ENCODE peak calls at places on chromosome 3, in six cellular contexts. E, U, B, P, D and K are unnamed samples.

GRCh38 chr3:72997421-72997961 is 880 bp downstream of the PPP4R2 start:
- DNase-seq in D (peak), E (peak), B (peak), P (peak), U (peak), K (peak)

GRCh38 chr3:51668756-51669155 is 2.3 kb upstream of the TEX264 start:
- DNase-seq in B (no peak), D (no peak), E (no peak), U (no peak), P (no peak), K (no peak)

GRCh38 chr3:13200951-13201350 is 127.7 kb upstream of the IQSEC1 start:
- DNase-seq in P (no peak), U (peak), D (no peak), E (no peak), B (no peak), K (no peak)

GRCh38 chr3:94137377-94137776 is 74.5 kb downstream of the NSUN3 start:
- DNase-seq in E (peak), U (no peak), D (no peak), P (no peak), B (no peak), K (no peak)

GRCh38 chr3:49005998-49006397 is 1.2 kb upstream of the WDR6 start:
- DNase-seq in D (no peak), U (no peak), B (no peak), P (no peak), E (no peak), K (no peak)

GRCh38 chr3:185852562-185853135 is 27.8 kb upstream of the IGF2BP2 start:
- DNase-seq in D (no peak), E (no peak), U (no peak), P (peak), B (no peak), K (no peak)

GRCh38 chr3:137105277-137105977 is 147.6 kb downstream of the IL20RB start:
- DNase-seq in B (peak), P (peak), D (peak), E (peak), U (peak), K (no peak)

GRCh38 chr3:178707632-178708031 is 171.4 kb downstream of the KCNMB2 start:
- DNase-seq in D (no peak), B (no peak), P (no peak), E (no peak), U (no peak), K (no peak)

GRCh38 chr3:130354430-130354829 is 9.0 kb downstream of the COL6A5 start:
- DNase-seq in U (no peak), B (no peak), P (no peak), E (no peak), D (no peak), K (no peak)

GRCh38 chr3:137612293-137612692 is 151.8 kb upstream of the SOX14 start:
- DNase-seq in B (no peak), D (no peak), E (no peak), P (no peak), U (peak), K (no peak)

GRCh38 chr3:159252274-159252673 is 450.4 kb downstream of the MFSD1 start:
- DNase-seq in U (no peak), P (peak), E (no peak), D (no peak), B (no peak), K (no peak)

GRCh38 chr3:11558002-11558401 is 85.7 kb downstream of the VGLL4 start:
- DNase-seq in P (peak), B (no peak), U (no peak), E (peak), D (no peak), K (no peak)

GRCh38 chr3:162721736-162722135 is 1225.1 kb downstream of the OTOL1 start:
- DNase-seq in B (no peak), D (no peak), U (no peak), P (peak), E (no peak), K (no peak)

GRCh38 chr3:138081371-138082084 is 33.9 kb downstream of the DZIP1L start:
- DNase-seq in U (no peak), E (peak), B (no peak), P (peak), D (no peak), K (no peak)

GRCh38 chr3:170622369-170623159 is 36.7 kb upstream of the SLC7A14 start:
- DNase-seq in E (peak), U (no peak), D (no peak), B (no peak), P (peak), K (peak)

GRCh38 chr3:66412176-66412887 is 88.5 kb downstream of the LRIG1 start:
- DNase-seq in E (no peak), B (no peak), P (no peak), D (no peak), U (no peak), K (no peak)

GRCh38 chr3:53155763-53156162 is 5.2 kb upstream of the PRKCD start:
- DNase-seq in E (no peak), U (no peak), P (no peak), D (no peak), B (no peak), K (peak)

GRCh38 chr3:147962408-147963164 is 553.4 kb downstream of the ZIC1 start:
- DNase-seq in D (no peak), P (no peak), U (no peak), E (no peak), B (no peak), K (no peak)

GRCh38 chr3:57694146-57694545 is 1.3 kb upstream of the DENND6A start:
- DNase-seq in B (no peak), U (no peak), E (no peak), P (no peak), D (no peak), K (no peak)

GRCh38 chr3:25472747-25473146 is 44.7 kb downstream of the RARB start:
- DNase-seq in E (no peak), D (no peak), U (no peak), P (no peak), B (no peak), K (no peak)

GRCh38 chr3:25469609-25470008 is 41.5 kb downstream of the RARB start:
- DNase-seq in U (no peak), B (no peak), P (no peak), E (no peak), D (no peak), K (no peak)

GRCh38 chr3:25473246-25473645 is 45.2 kb downstream of the RARB start:
- DNase-seq in U (no peak), D (no peak), P (no peak), B (no peak), E (no peak), K (no peak)

GRCh38 chr3:25472153-25472552 is 44.1 kb downstream of the RARB start:
- DNase-seq in E (no peak), D (no peak), U (no peak), P (no peak), B (no peak), K (no peak)

GRCh38 chr3:25471081-25471768 is 43.2 kb downstream of the RARB start:
- DNase-seq in U (no peak), D (no peak), B (no peak), E (no peak), P (peak), K (no peak)
- H3K4me3 ChIP-seq in U (no peak), D (no peak), B (no peak), E (peak), P (no peak), K (no peak)

GRCh38 chr3:64443553-64444331 is 218.5 kb upstream of the PRICKLE2 start:
- DNase-seq in B (no peak), U (no peak), P (peak), E (peak), D (no peak), K (peak)
- H3K4me3 ChIP-seq in B (no peak), U (no peak), P (no peak), E (peak), D (no peak), K (no peak)

GRCh38 chr3:107193114-107193513 is 184.1 kb upstream of the CCDC54 start:
- DNase-seq in P (no peak), U (no peak), B (no peak), E (no peak), D (no peak), K (no peak)
- H3K4me3 ChIP-seq in P (no peak), U (no peak), B (no peak), E (no peak), D (no peak), K (no peak)

DNA sequence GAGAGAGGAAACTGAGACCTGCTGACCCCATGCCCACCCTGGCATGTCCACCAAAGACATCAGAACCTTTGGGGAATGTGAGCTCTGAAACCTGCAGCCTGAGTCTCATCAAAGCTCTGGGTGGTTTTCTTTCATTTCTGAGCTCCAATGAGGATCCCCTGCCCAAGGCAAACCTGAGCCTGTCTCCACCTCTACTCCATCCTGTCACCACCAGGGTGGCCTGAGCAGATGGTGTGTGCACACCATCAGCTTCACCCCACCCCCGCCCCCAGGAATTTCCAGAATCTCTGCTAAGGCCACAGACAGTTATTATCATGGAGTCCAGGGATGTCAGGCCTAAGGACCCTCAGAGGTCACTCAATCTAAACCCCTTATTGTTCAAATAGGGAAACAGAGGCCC is 1.3 kb downstream of the XIRP1 start:
- DNase-seq in B (no peak), E (no peak), P (no peak), U (no peak), D (no peak), K (no peak)
- H3K4me3 ChIP-seq in B (no peak), E (no peak), P (no peak), U (no peak), D (no peak), K (no peak)

GRCh38 chr3:127732879-127733350 is 60.2 kb downstream of the ABTB1 start:
- DNase-seq in D (no peak), P (no peak), B (no peak), U (no peak), E (no peak), K (no peak)

GRCh38 chr3:127734754-127735473 is 62.2 kb downstream of the ABTB1 start:
- DNase-seq in B (no peak), P (peak), D (no peak), E (peak), U (no peak), K (no peak)

GRCh38 chr3:127732303-127732702 is 59.6 kb downstream of the ABTB1 start:
- DNase-seq in D (no peak), B (no peak), U (no peak), E (no peak), P (no peak), K (no peak)

GRCh38 chr3:127734181-127734720 is 61.5 kb downstream of the ABTB1 start:
- DNase-seq in D (no peak), E (no peak), U (no peak), B (no peak), P (no peak), K (no peak)

DNA sequence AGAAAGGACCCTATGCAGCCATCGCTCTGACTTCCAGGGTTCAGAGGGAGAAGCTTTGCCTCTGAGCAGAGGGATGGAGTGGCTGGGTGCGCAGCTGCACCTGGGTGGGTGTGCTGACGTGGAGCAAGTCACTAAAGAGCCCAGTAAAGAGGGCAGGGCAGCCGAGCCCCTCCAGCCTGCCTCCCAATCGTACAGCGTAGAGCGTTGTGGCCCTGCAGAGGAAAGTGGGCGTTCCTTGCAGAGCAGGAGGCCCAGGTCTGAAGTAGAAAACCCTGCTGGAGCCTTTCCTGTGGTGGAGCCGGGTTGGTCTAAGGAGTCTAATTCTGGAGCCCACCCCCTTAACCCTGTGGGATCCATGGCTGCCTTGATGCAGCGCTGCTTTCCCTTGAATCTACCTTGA is 61.0 kb downstream of the ABTB1 start:
- DNase-seq in U (no peak), P (no peak), E (no peak), B (no peak), D (no peak), K (no peak)
- H3K4me3 ChIP-seq in U (no peak), P (no peak), E (no peak), B (no peak), D (no peak), K (no peak)

GRCh38 chr3:187136936-187137335 is 2.4 kb downstream of the RPL39L start:
- DNase-seq in B (no peak), D (no peak), E (peak), U (no peak), P (peak), K (no peak)

GRCh38 chr3:187136347-187136746 is 2.9 kb downstream of the RPL39L start:
- DNase-seq in B (no peak), D (no peak), U (no peak), E (no peak), P (no peak), K (no peak)

GRCh38 chr3:187139126-187139894 is at the start of gene RPL39L:
- DNase-seq in U (peak), D (peak), P (peak), B (peak), E (peak), K (peak)

GRCh38 chr3:187139895-187140253 is 578 bp upstream of the RPL39L start:
- DNase-seq in P (no peak), B (peak), U (no peak), E (no peak), D (no peak), K (no peak)
- H3K4me3 ChIP-seq in P (peak), B (peak), U (no peak), E (peak), D (peak), K (peak)

GRCh38 chr3:46946416-46946815 is 30.1 kb downstream of the CCDC12 start:
- DNase-seq in P (no peak), D (no peak), E (no peak), U (no peak), B (no peak), K (no peak)
- H3K4me3 ChIP-seq in P (no peak), D (no peak), E (no peak), U (no peak), B (no peak), K (no peak)

GRCh38 chr3:41448396-41448795 is 249.1 kb downstream of the CTNNB1 start:
- DNase-seq in B (no peak), E (no peak), D (no peak), U (no peak), P (no peak), K (no peak)
- H3K4me3 ChIP-seq in B (no peak), E (no peak), D (no peak), U (no peak), P (no peak), K (no peak)

GRCh38 chr3:123025642-123026521 is 1.7 kb downstream of the SEMA5B start:
- DNase-seq in E (no peak), U (peak), B (no peak), D (no peak), P (no peak), K (no peak)
- H3K4me3 ChIP-seq in E (no peak), U (peak), B (no peak), D (peak), P (peak), K (peak)

DNA sequence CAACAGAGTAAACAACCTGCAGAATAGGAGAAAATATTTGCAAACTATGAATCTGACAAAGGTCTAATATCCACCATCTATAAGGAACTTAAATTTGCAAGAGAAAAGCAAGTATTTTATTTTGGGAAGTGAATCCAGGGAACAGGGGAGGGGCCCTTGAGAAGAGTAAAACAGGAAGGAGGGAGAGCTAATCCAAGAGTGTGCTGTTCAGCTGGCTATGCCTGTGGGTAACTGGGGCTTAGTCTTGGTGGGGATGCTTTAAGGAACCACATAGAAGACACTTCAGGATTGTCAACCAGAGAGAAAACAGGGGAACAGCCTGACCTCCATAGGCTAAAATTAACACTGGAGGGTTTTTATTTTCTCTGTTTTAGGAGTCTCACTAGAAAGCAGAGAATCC is 3.9 kb upstream of the HHLA2 start:
- DNase-seq in B (no peak), D (no peak), E (no peak), U (no peak), P (no peak), K (no peak)
- H3K4me3 ChIP-seq in B (no peak), D (no peak), E (no peak), U (no peak), P (no peak), K (no peak)